ENCODE peak calls at places on chromosome 15, in six cellular contexts. One of them, this sample, is unnamed.

GRCh38 chr15:51046016-51046415 is 48.7 kb downstream of the TNFAIP8L3 start:
- DNase-seq in transverse colon: no peak
- DNase-seq in esophagus muscularis mucosa: no peak
- DNase-seq in breast epithelium: no peak
- DNase-seq in suprapubic skin: no peak
- DNase-seq in K562: no peak
- DNase-seq in this sample: no peak

GRCh38 chr15:44159492-44159891 is 35.6 kb downstream of the FRMD5 start:
- DNase-seq in transverse colon: no peak
- DNase-seq in esophagus muscularis mucosa: no peak
- DNase-seq in breast epithelium: no peak
- DNase-seq in suprapubic skin: no peak
- DNase-seq in K562: no peak
- DNase-seq in this sample: no peak

GRCh38 chr15:52019394-52020252 is 604 bp downstream of the MAPK6 start:
- DNase-seq in transverse colon: peak
- DNase-seq in esophagus muscularis mucosa: peak
- DNase-seq in breast epithelium: peak
- DNase-seq in suprapubic skin: peak
- DNase-seq in K562: peak
- DNase-seq in this sample: peak

GRCh38 chr15:77031376-77032050 is 36.6 kb downstream of the PSTPIP1 start:
- DNase-seq in transverse colon: peak
- DNase-seq in esophagus muscularis mucosa: no peak
- DNase-seq in breast epithelium: no peak
- DNase-seq in suprapubic skin: peak
- DNase-seq in K562: peak
- DNase-seq in this sample: peak

GRCh38 chr15:63041982-63042878 is at the start of gene TPM1:
- DNase-seq in transverse colon: peak
- DNase-seq in esophagus muscularis mucosa: peak
- DNase-seq in breast epithelium: peak
- DNase-seq in suprapubic skin: peak
- DNase-seq in K562: no peak
- DNase-seq in this sample: peak

GRCh38 chr15:97981758-97982157 is 21.3 kb downstream of the ARRDC4 start:
- DNase-seq in transverse colon: no peak
- DNase-seq in esophagus muscularis mucosa: no peak
- DNase-seq in breast epithelium: no peak
- DNase-seq in suprapubic skin: no peak
- DNase-seq in K562: no peak
- DNase-seq in this sample: no peak

GRCh38 chr15:50523736-50524318 is 22.6 kb downstream of the USP50 start:
- DNase-seq in transverse colon: no peak
- DNase-seq in esophagus muscularis mucosa: no peak
- DNase-seq in breast epithelium: no peak
- DNase-seq in suprapubic skin: no peak
- DNase-seq in K562: no peak
- DNase-seq in this sample: no peak

GRCh38 chr15:78177447-78177873 is 28.3 kb downstream of the IDH3A start:
- DNase-seq in transverse colon: peak
- DNase-seq in esophagus muscularis mucosa: no peak
- DNase-seq in breast epithelium: no peak
- DNase-seq in suprapubic skin: no peak
- DNase-seq in K562: peak
- DNase-seq in this sample: no peak

GRCh38 chr15:57220220-57220619 is 156.1 kb upstream of the CGNL1 start:
- DNase-seq in transverse colon: no peak
- DNase-seq in esophagus muscularis mucosa: no peak
- DNase-seq in breast epithelium: no peak
- DNase-seq in suprapubic skin: no peak
- DNase-seq in K562: no peak
- DNase-seq in this sample: no peak

GRCh38 chr15:71800835-71801745 is 9.3 kb upstream of the NR2E3 start:
- DNase-seq in transverse colon: peak
- DNase-seq in esophagus muscularis mucosa: no peak
- DNase-seq in breast epithelium: peak
- DNase-seq in suprapubic skin: no peak
- DNase-seq in K562: peak
- DNase-seq in this sample: no peak

GRCh38 chr15:90001062-90001682 is at the start of gene ZNF710:
- DNase-seq in transverse colon: peak
- DNase-seq in esophagus muscularis mucosa: no peak
- DNase-seq in breast epithelium: peak
- DNase-seq in suprapubic skin: peak
- DNase-seq in K562: peak
- DNase-seq in this sample: peak

GRCh38 chr15:91101356-91101920 is 1.4 kb downstream of the SV2B start:
- DNase-seq in transverse colon: no peak
- DNase-seq in esophagus muscularis mucosa: no peak
- DNase-seq in breast epithelium: no peak
- DNase-seq in suprapubic skin: no peak
- DNase-seq in K562: no peak
- DNase-seq in this sample: no peak

GRCh38 chr15:89196994-89197393 is 24.4 kb downstream of the RLBP1 start:
- DNase-seq in transverse colon: peak
- DNase-seq in esophagus muscularis mucosa: no peak
- DNase-seq in breast epithelium: no peak
- DNase-seq in suprapubic skin: peak
- DNase-seq in K562: no peak
- DNase-seq in this sample: no peak

GRCh38 chr15:55196011-55196410 is 730 bp downstream of the RSL24D1 start:
- DNase-seq in transverse colon: no peak
- DNase-seq in esophagus muscularis mucosa: no peak
- DNase-seq in breast epithelium: no peak
- DNase-seq in suprapubic skin: no peak
- DNase-seq in K562: peak
- DNase-seq in this sample: no peak

GRCh38 chr15:43187544-43188155 is 2.4 kb downstream of the CCNDBP1 start:
- DNase-seq in transverse colon: no peak
- DNase-seq in esophagus muscularis mucosa: no peak
- DNase-seq in breast epithelium: no peak
- DNase-seq in suprapubic skin: no peak
- DNase-seq in K562: peak
- DNase-seq in this sample: no peak

GRCh38 chr15:38961886-38962285 is 397.3 kb upstream of the RASGRP1 start:
- DNase-seq in transverse colon: no peak
- DNase-seq in esophagus muscularis mucosa: no peak
- DNase-seq in breast epithelium: no peak
- DNase-seq in suprapubic skin: no peak
- DNase-seq in K562: no peak
- DNase-seq in this sample: no peak

GRCh38 chr15:101404245-101404644 is 85.3 kb downstream of the PCSK6 start:
- DNase-seq in transverse colon: no peak
- DNase-seq in esophagus muscularis mucosa: no peak
- DNase-seq in breast epithelium: no peak
- DNase-seq in suprapubic skin: no peak
- DNase-seq in K562: no peak
- DNase-seq in this sample: no peak

GRCh38 chr15:41503669-41504010 is 10.0 kb downstream of the ITPKA start:
- DNase-seq in transverse colon: no peak
- DNase-seq in esophagus muscularis mucosa: no peak
- DNase-seq in breast epithelium: no peak
- DNase-seq in suprapubic skin: no peak
- DNase-seq in K562: no peak
- DNase-seq in this sample: no peak
- H3K4me3 ChIP-seq in transverse colon: no peak
- H3K4me3 ChIP-seq in esophagus muscularis mucosa: no peak
- H3K4me3 ChIP-seq in breast epithelium: no peak
- H3K4me3 ChIP-seq in suprapubic skin: no peak
- H3K4me3 ChIP-seq in K562: no peak
- H3K4me3 ChIP-seq in this sample: no peak

GRCh38 chr15:59294961-59295741 is 77.5 kb downstream of the MYO1E start:
- DNase-seq in transverse colon: no peak
- DNase-seq in esophagus muscularis mucosa: no peak
- DNase-seq in breast epithelium: no peak
- DNase-seq in suprapubic skin: no peak
- DNase-seq in K562: no peak
- DNase-seq in this sample: no peak
- TF ChIP-seq POLR2AphosphoS5 in transverse colon: no peak
- TF ChIP-seq POLR2AphosphoS5 in esophagus muscularis mucosa: peak
- TF ChIP-seq POLR2AphosphoS5 in breast epithelium: no peak
- TF ChIP-seq POLR2AphosphoS5 in suprapubic skin: no peak
- TF ChIP-seq POLR2AphosphoS5 in K562: no peak
- TF ChIP-seq POLR2AphosphoS5 in this sample: no peak

GRCh38 chr15:95324596-95325135 is 1005.8 kb upstream of the NR2F2 start:
- DNase-seq in transverse colon: no peak
- DNase-seq in esophagus muscularis mucosa: no peak
- DNase-seq in breast epithelium: no peak
- DNase-seq in suprapubic skin: no peak
- DNase-seq in K562: no peak
- DNase-seq in this sample: no peak

GRCh38 chr15:95327661-95328060 is 1002.8 kb upstream of the NR2F2 start:
- DNase-seq in transverse colon: no peak
- DNase-seq in esophagus muscularis mucosa: no peak
- DNase-seq in breast epithelium: no peak
- DNase-seq in suprapubic skin: no peak
- DNase-seq in K562: no peak
- DNase-seq in this sample: no peak

GRCh38 chr15:95323798-95324197 is 1006.7 kb upstream of the NR2F2 start:
- DNase-seq in transverse colon: no peak
- DNase-seq in esophagus muscularis mucosa: no peak
- DNase-seq in breast epithelium: no peak
- DNase-seq in suprapubic skin: no peak
- DNase-seq in K562: no peak
- DNase-seq in this sample: no peak

GRCh38 chr15:95326689-95327525 is 1003.6 kb upstream of the NR2F2 start:
- DNase-seq in transverse colon: no peak
- DNase-seq in esophagus muscularis mucosa: no peak
- DNase-seq in breast epithelium: no peak
- DNase-seq in suprapubic skin: no peak
- DNase-seq in K562: no peak
- DNase-seq in this sample: peak

DNA sequence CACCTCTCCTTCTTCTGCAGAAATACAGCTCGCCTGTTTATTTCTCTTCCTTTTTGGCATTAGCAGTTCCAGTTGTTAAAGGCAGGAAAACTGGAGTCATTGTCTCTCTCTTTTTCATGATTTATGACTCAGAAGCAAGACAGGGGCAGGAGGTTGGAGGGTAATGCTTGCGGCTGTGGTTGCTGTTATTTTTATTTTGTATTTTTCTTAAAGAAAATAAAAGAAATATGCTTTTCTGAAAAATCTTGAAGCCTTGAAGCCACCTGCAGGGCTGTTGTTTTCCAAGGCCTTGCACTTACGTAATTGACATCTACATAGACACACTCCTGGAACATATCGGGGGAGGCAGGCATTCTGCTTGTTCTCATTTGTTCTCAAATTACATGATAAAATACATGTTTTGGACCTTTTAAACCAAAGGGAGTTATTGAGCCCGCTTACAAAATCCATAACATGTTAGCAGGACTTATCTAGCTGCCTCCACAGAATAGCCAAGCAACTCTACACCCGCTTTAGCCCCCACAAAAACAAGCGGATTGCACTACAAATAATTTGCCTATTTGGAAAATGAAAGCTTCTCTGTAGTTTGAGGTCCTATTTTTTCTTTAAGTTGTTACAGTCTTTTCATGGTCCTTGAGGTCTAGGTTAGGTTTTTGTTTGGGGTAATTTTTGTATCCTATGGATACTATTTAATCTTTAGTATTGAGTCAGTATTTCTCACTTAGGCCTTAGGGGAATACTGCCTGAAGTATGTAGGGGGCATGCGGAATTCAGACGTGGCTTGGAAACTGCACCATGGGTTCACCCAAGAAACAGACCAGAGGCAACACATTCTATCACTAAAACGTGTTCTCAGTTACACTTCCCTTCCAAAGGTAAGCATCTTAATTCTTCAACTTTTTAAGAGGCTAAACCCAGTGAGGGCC is 1004.5 kb upstream of the NR2F2 start:
- DNase-seq in transverse colon: no peak
- DNase-seq in esophagus muscularis mucosa: no peak
- DNase-seq in breast epithelium: no peak
- DNase-seq in suprapubic skin: no peak
- DNase-seq in K562: no peak
- DNase-seq in this sample: no peak
- H3K4me3 ChIP-seq in transverse colon: peak
- H3K4me3 ChIP-seq in esophagus muscularis mucosa: peak
- H3K4me3 ChIP-seq in breast epithelium: peak
- H3K4me3 ChIP-seq in suprapubic skin: peak
- H3K4me3 ChIP-seq in K562: no peak
- H3K4me3 ChIP-seq in this sample: peak

GRCh38 chr15:24318981-24319380 is 356.6 kb upstream of the NPAP1 start:
- DNase-seq in transverse colon: no peak
- DNase-seq in esophagus muscularis mucosa: no peak
- DNase-seq in breast epithelium: no peak
- DNase-seq in suprapubic skin: no peak
- DNase-seq in K562: no peak
- DNase-seq in this sample: no peak
- TF ChIP-seq POLR2AphosphoS5 in transverse colon: no peak
- TF ChIP-seq POLR2AphosphoS5 in esophagus muscularis mucosa: no peak
- TF ChIP-seq POLR2AphosphoS5 in breast epithelium: no peak
- TF ChIP-seq POLR2AphosphoS5 in suprapubic skin: no peak
- TF ChIP-seq POLR2AphosphoS5 in K562: no peak
- TF ChIP-seq POLR2AphosphoS5 in this sample: no peak

GRCh38 chr15:85579011-85579701 is 198.8 kb downstream of the AKAP13 start:
- DNase-seq in transverse colon: peak
- DNase-seq in esophagus muscularis mucosa: no peak
- DNase-seq in breast epithelium: no peak
- DNase-seq in suprapubic skin: no peak
- DNase-seq in K562: no peak
- DNase-seq in this sample: no peak
- H3K4me3 ChIP-seq in transverse colon: no peak
- H3K4me3 ChIP-seq in esophagus muscularis mucosa: peak
- H3K4me3 ChIP-seq in breast epithelium: no peak
- H3K4me3 ChIP-seq in suprapubic skin: peak
- H3K4me3 ChIP-seq in K562: no peak
- H3K4me3 ChIP-seq in this sample: no peak

GRCh38 chr15:80817901-80818300 is 38.7 kb downstream of the CEMIP start:
- DNase-seq in transverse colon: no peak
- DNase-seq in esophagus muscularis mucosa: no peak
- DNase-seq in breast epithelium: no peak
- DNase-seq in suprapubic skin: no peak
- DNase-seq in K562: no peak
- DNase-seq in this sample: no peak

GRCh38 chr15:80823120-80823519 is 44.0 kb downstream of the CEMIP start:
- DNase-seq in transverse colon: no peak
- DNase-seq in esophagus muscularis mucosa: no peak
- DNase-seq in breast epithelium: no peak
- DNase-seq in suprapubic skin: no peak
- DNase-seq in K562: no peak
- DNase-seq in this sample: no peak

GRCh38 chr15:80818996-80819395 is 39.8 kb downstream of the CEMIP start:
- DNase-seq in transverse colon: no peak
- DNase-seq in esophagus muscularis mucosa: no peak
- DNase-seq in breast epithelium: no peak
- DNase-seq in suprapubic skin: no peak
- DNase-seq in K562: no peak
- DNase-seq in this sample: no peak

GRCh38 chr15:80822666-80823065 is 43.5 kb downstream of the CEMIP start:
- DNase-seq in transverse colon: no peak
- DNase-seq in esophagus muscularis mucosa: no peak
- DNase-seq in breast epithelium: no peak
- DNase-seq in suprapubic skin: no peak
- DNase-seq in K562: no peak
- DNase-seq in this sample: no peak

DNA sequence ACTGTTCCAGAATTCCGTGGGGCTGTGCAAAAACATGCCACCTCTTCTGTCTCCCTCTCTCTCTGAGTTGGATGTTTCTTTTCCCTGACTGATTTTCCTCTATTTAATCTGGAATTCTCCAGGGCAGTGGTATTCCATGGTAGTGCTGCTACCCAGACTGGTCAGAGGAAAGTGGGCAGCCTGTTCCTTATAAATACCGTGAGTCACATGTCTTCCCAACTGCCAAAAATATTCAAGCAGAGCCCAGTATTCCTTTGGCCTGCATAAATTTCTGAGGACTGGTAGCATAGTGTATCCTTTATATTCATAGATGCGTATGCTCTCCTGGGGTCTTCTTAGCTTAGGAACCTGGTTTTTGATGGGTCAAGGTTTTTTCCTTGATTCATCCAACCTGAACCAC is 40.9 kb downstream of the CEMIP start:
- DNase-seq in transverse colon: no peak
- DNase-seq in esophagus muscularis mucosa: no peak
- DNase-seq in breast epithelium: no peak
- DNase-seq in suprapubic skin: no peak
- DNase-seq in K562: no peak
- DNase-seq in this sample: no peak
- TF ChIP-seq POLR2AphosphoS5 in transverse colon: no peak
- TF ChIP-seq POLR2AphosphoS5 in esophagus muscularis mucosa: no peak
- TF ChIP-seq POLR2AphosphoS5 in breast epithelium: no peak
- TF ChIP-seq POLR2AphosphoS5 in suprapubic skin: no peak
- TF ChIP-seq POLR2AphosphoS5 in K562: no peak
- TF ChIP-seq POLR2AphosphoS5 in this sample: no peak

This sample was measured in sigmoid colon.